ENCODE peak calls at places on chromosomes 7 and 10, in six cellular contexts. D is A549, N is HepG2, T is K562, V is NB4, O is GM12878. B is an unnamed sample.

GRCh38 chr7:87234949-87235348 is 15.4 kb upstream of the TMEM243 start:
- DNase-seq in D (no peak), N (no peak), T (no peak), V (no peak), O (no peak), B (no peak)

GRCh38 chr7:74343281-74344127 is 54.3 kb downstream of the CLIP2 start:
- DNase-seq in D (peak), N (no peak), T (peak), V (peak), O (no peak), B (peak)

GRCh38 chr7:13852281-13852968 is 137.0 kb downstream of the ETV1 start:
- DNase-seq in D (no peak), N (no peak), T (no peak), V (no peak), O (no peak), B (no peak)

GRCh38 chr10:63438506-63439498 is 27.0 kb downstream of the JMJD1C start:
- DNase-seq in D (no peak), N (no peak), T (peak), V (no peak), O (no peak), B (peak)

GRCh38 chr10:127148933-127149220 is 47.5 kb downstream of the INSYN2A start:
- DNase-seq in D (peak), N (no peak), T (no peak), V (peak), O (no peak), B (no peak)

GRCh38 chr7:108014747-108015682 is 12.1 kb upstream of the LAMB1 start:
- DNase-seq in D (peak), N (peak), T (no peak), V (no peak), O (no peak), B (peak)

GRCh38 chr7:94656925-94657731 is 1.2 kb upstream of the SGCE start:
- DNase-seq in D (peak), N (no peak), T (no peak), V (peak), O (no peak), B (peak)

GRCh38 chr10:124565565-124566221 is 104.1 kb downstream of the LHPP start:
- DNase-seq in D (peak), N (peak), T (peak), V (peak), O (no peak), B (no peak)

GRCh38 chr10:104252349-104252748 is 2.3 kb upstream of the GSTO1 start:
- DNase-seq in D (no peak), N (no peak), T (no peak), V (no peak), O (no peak), B (no peak)

DNA sequence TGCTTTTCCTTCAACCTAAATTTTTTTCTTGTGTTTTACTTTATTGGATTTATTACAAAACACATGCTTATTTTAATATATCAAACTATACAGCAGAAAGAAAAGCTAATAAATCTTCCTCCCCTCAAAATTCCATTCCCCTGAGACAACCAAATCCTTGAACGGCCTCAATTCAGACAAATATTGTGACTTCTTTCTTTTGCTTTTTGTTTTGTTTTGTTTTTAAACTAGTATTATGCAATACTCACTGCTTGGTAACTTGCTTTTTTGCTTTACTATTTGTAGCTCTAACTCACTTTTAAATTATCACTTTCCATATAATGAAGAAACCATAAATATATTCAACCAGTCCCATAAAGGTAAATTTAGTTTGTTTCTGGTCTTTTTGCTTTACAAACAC is 59.4 kb upstream of the CDK1 start:
- DNase-seq in D (no peak), N (no peak), T (no peak), V (no peak), O (no peak), B (no peak)
- TF ChIP-seq MYC in D (no peak), N (no peak), T (no peak), V (no peak), O (no peak), B (no peak)

GRCh38 chr7:5423272-5423843 is at the start of gene TNRC18:
- DNase-seq in D (no peak), N (no peak), T (peak), V (peak), O (no peak), B (no peak)
- TF ChIP-seq POLR2A in D (no peak), N (no peak), T (no peak), V (peak), O (no peak), B (no peak)

GRCh38 chr7:116698930-116699722 is 27.1 kb downstream of the MET start:
- DNase-seq in D (no peak), N (no peak), T (no peak), V (no peak), O (no peak), B (no peak)
- TF ChIP-seq MYC in D (no peak), N (no peak), T (no peak), V (no peak), O (no peak), B (no peak)

GRCh38 chr7:105012503-105013282 is 1.3 kb upstream of the KMT2E start:
- DNase-seq in D (peak), N (peak), T (peak), V (peak), O (peak), B (peak)
- TF ChIP-seq POLR2A in D (peak), N (peak), T (peak), V (peak), O (peak), B (peak)

B was measured in endothelial cell of umbilical vein.